ENCODE peak calls at places on chromosomes 7 and 10, in ten cellular contexts. C is M059J; E is right atrium auricular region; Y is CD8-positive, alpha-beta memory T cell; T is cardiac fibroblast; W is T follicular helper cell; P is progenitor cell of endocrine pancreas; H is upper lobe of right lung; R is Panc1; D is NCI-H748 treated with DMSO at 0.1 percent for 48 hours. I is an unnamed sample.

GRCh38 chr7:80677629-80678028 is 39.2 kb downstream of the CD36 start:
- DNase-seq in T (no peak), Y (no peak), D (no peak), P (no peak), H (no peak), R (no peak), C (no peak), E (no peak), W (no peak), I (no peak)

GRCh38 chr7:36809064-36809463 is 84.8 kb upstream of the AOAH start:
- DNase-seq in R (no peak), D (no peak), E (no peak), H (no peak), T (no peak), Y (no peak), W (no peak), C (no peak), P (no peak), I (no peak)

GRCh38 chr7:130008941-130009847 is 42.0 kb downstream of the ZC3HC1 start:
- DNase-seq in H (peak), W (no peak), P (no peak), E (no peak), Y (no peak), D (no peak), C (peak), T (peak), R (peak), I (peak)

GRCh38 chr10:3261921-3262320 is 89.3 kb upstream of the PITRM1 start:
- DNase-seq in P (no peak), Y (no peak), R (no peak), H (no peak), C (peak), E (no peak), T (no peak), D (no peak), W (no peak), I (no peak)

GRCh38 chr7:107813524-107813923 is 10.5 kb upstream of the SLC26A3 start:
- DNase-seq in Y (no peak), H (no peak), D (no peak), T (no peak), W (no peak), C (no peak), R (no peak), P (no peak), E (no peak), I (no peak)

GRCh38 chr7:157769016-157769869 is 432.4 kb downstream of the DNAJB6 start:
- DNase-seq in E (no peak), H (no peak), C (no peak), P (no peak), W (no peak), T (no peak), D (peak), Y (peak), R (no peak), I (no peak)

GRCh38 chr10:102646610-102647432 is 2.5 kb downstream of the TRIM8 start:
- DNase-seq in R (no peak), T (peak), W (peak), C (no peak), Y (peak), D (peak), E (no peak), H (peak), P (no peak), I (no peak)

GRCh38 chr7:730501-731439 is 3.7 kb upstream of the PRKAR1B start:
- DNase-seq in Y (no peak), C (no peak), T (no peak), P (no peak), D (no peak), R (no peak), W (no peak), H (peak), E (no peak), I (no peak)

I was measured in NCI-H460.